ENCODE peak calls at places on chromosomes 1 and 21, in six cellular contexts. S is Peyer's patch, G is thoracic aorta, F is AG10803, A is epithelial cell of esophagus, K is cardiac muscle cell. T is an unnamed sample.

GRCh38 chr1:53685272-53686051 is 53.5 kb downstream of the GLIS1 start:
- DNase-seq in A (peak; percentile 42), S (no peak), K (no peak), F (no peak), G (no peak), T (no peak)

GRCh38 chr1:34970220-34970735 is 14.9 kb downstream of the TMEM35B start:
- DNase-seq in F (peak; percentile 25), A (no peak), K (no peak), G (no peak), S (no peak), T (no peak)

GRCh38 chr1:9269078-9269501 is 23.6 kb upstream of the SPSB1 start:
- DNase-seq in A (peak; percentile 46), F (no peak), K (no peak), G (no peak), S (no peak), T (no peak)

GRCh38 chr1:114956570-114956969 is 73.1 kb upstream of the TSHB start:
- DNase-seq in K (peak; percentile 37), A (peak; percentile 70), G (no peak), F (peak; percentile 5), S (no peak), T (peak; percentile 19)

GRCh38 chr1:109040627-109041613 is 982 bp downstream of the WDR47 start:
- DNase-seq in G (no peak), S (peak; percentile 31), K (peak; percentile 49), F (peak; percentile 8), A (peak; percentile 16), T (peak; percentile 33)

GRCh38 chr21:45310446-45310845 is 22.8 kb upstream of the POFUT2 start:
- DNase-seq in S (no peak), K (no peak), A (no peak), F (no peak), G (no peak), T (no peak)

GRCh38 chr21:34886554-34887385 is 162.3 kb downstream of the RUNX1 start:
- DNase-seq in A (peak; percentile 23), K (peak; percentile 43), S (no peak), G (no peak), F (peak; percentile 33), T (peak; percentile 39)

GRCh38 chr1:197435224-197435623 is 167.2 kb downstream of the CRB1 start:
- DNase-seq in G (no peak), K (no peak), F (no peak), S (no peak), A (no peak), T (no peak)

GRCh38 chr1:96764469-96764868 is 42.9 kb downstream of the PTBP2 start:
- DNase-seq in F (no peak), G (no peak), S (no peak), K (no peak), A (no peak), T (no peak)

GRCh38 chr1:176696109-176696508 is 233.1 kb downstream of the PAPPA2 start:
- DNase-seq in F (no peak), A (peak; percentile 85), K (peak; percentile 70), G (no peak), S (no peak), T (peak; percentile 17)

GRCh38 chr1:216815239-216815955 is 92.2 kb upstream of the ESRRG start:
- DNase-seq in G (no peak), A (peak; percentile 10), K (peak; percentile 41), F (peak; percentile 4), S (no peak), T (no peak)

GRCh38 chr1:85830837-85831236 is 122.6 kb upstream of the ZNHIT6 start:
- DNase-seq in F (no peak), S (no peak), G (no peak), A (no peak), K (no peak), T (no peak)

GRCh38 chr1:57889686-57890360 is 466.0 kb upstream of the DAB1 start:
- DNase-seq in F (peak; percentile 19), G (no peak), A (peak; percentile 21), S (no peak), K (no peak), T (no peak)

GRCh38 chr1:28579374-28579773 is 12.7 kb upstream of the RAB42 start:
- DNase-seq in F (no peak), K (no peak), S (no peak), A (no peak), G (no peak), T (no peak)

GRCh38 chr1:28578696-28579218 is 13.3 kb upstream of the RAB42 start:
- DNase-seq in G (no peak), A (no peak), S (no peak), K (no peak), F (no peak), T (no peak)

GRCh38 chr1:28582248-28582615 is 9.8 kb upstream of the RAB42 start:
- DNase-seq in A (peak; percentile 38), K (peak; percentile 22), F (peak; percentile 50), S (no peak), G (no peak), T (no peak)

GRCh38 chr1:28581531-28582247 is 10.4 kb upstream of the RAB42 start:
- DNase-seq in G (peak; percentile 87), A (peak; percentile 95), S (peak; percentile 96), K (peak; percentile 95), F (peak; percentile 95), T (peak; percentile 98)

DNA sequence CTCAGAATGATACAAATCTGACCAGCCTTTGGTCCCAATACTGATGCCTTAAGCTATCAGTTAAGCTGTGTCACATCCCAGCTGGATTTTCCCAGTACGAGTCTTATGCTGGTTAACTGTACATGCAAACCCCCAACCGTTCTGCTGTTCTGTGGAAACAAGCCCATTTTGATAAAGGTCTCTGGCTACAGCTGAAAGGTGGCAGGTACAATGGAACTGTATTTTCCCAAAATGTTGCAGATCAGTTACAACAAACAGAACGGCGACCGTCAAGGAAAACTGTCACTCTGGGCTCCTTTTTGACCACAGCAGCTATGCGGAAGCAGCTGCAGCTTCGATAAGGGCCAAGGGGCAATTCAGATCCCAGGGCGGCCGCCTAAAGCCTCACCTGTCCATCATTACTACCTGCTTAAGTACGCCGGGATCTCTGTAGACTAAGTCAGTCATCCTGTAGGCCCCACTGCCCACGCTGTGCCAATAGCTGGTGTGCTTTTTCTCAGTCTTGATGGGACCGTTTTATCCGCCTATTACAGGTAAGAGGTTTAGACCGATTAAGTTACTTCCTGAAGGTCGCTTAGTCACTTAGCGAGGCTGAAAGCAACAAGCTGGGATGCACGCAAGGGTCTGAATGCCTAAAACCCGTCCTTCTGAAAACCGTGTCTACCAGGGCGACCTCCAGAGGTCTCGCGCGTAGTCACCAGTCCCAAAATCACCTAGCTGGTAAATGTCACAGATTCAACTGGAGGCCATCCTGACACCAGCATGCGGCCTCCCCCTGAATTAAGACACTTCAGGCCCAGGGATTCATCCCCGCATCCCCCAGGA is 11.1 kb upstream of the RAB42 start:
- DNase-seq in S (peak; percentile 44), F (peak; percentile 49), A (peak; percentile 51), K (peak; percentile 58), G (no peak), T (peak; percentile 79)
- TF ChIP-seq CTCF in S (no peak), F (peak; percentile 27), A (peak; percentile 7), K (peak; percentile 11), G (no peak), T (peak; percentile 28)

GRCh38 chr1:167374014-167374413 is 144.3 kb downstream of the CD247 start:
- DNase-seq in G (no peak), A (no peak), K (no peak), S (no peak), F (no peak), T (no peak)
- TF ChIP-seq CTCF in G (no peak), A (no peak), K (no peak), S (no peak), F (no peak), T (no peak)

GRCh38 chr1:81007024-81007423 is 793.7 kb upstream of the ADGRL2 start:
- DNase-seq in K (no peak), G (no peak), S (no peak), A (peak; percentile 36), F (no peak), T (no peak)

GRCh38 chr1:81008298-81008697 is 792.4 kb upstream of the ADGRL2 start:
- DNase-seq in K (no peak), F (no peak), A (no peak), S (no peak), G (no peak), T (no peak)

DNA sequence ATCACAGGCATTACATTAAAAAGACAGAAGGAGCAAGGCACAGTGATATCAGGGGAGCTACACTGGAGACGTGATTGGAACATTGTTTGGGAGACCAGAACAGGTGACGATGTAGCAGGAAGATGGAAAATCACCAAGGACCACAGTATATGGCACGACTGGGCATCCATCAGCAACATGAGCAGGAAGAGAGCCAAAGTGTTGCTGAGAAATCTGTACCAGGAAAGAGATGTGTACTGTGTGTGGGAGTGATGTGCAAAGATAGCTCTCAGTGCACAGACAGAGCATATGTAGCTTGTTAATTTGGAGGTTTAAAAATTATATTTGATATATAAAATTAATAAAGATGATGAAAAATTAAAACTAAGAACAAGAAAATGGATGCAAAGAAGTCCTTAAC is 790.6 kb upstream of the ADGRL2 start:
- DNase-seq in G (no peak), S (no peak), A (no peak), K (no peak), F (no peak), T (no peak)
- TF ChIP-seq CTCF in G (no peak), S (no peak), A (no peak), K (no peak), F (no peak), T (no peak)

GRCh38 chr1:207824691-207825090 is 72.8 kb downstream of the CD46 start:
- DNase-seq in A (peak; percentile 48), K (no peak), G (no peak), F (no peak), S (no peak), T (peak; percentile 70)

GRCh38 chr1:207822602-207823451 is 71.0 kb downstream of the CD46 start:
- DNase-seq in S (peak; percentile 90), F (peak; percentile 71), A (peak; percentile 47), K (peak; percentile 36), G (peak; percentile 91), T (peak; percentile 97)

GRCh38 chr1:207825296-207825695 is 73.4 kb downstream of the CD46 start:
- DNase-seq in S (no peak), K (no peak), G (no peak), F (no peak), A (no peak), T (peak; percentile 17)

GRCh38 chr1:207823531-207823879 is 71.7 kb downstream of the CD46 start:
- DNase-seq in G (no peak), S (no peak), A (no peak), F (no peak), K (no peak), T (no peak)

DNA sequence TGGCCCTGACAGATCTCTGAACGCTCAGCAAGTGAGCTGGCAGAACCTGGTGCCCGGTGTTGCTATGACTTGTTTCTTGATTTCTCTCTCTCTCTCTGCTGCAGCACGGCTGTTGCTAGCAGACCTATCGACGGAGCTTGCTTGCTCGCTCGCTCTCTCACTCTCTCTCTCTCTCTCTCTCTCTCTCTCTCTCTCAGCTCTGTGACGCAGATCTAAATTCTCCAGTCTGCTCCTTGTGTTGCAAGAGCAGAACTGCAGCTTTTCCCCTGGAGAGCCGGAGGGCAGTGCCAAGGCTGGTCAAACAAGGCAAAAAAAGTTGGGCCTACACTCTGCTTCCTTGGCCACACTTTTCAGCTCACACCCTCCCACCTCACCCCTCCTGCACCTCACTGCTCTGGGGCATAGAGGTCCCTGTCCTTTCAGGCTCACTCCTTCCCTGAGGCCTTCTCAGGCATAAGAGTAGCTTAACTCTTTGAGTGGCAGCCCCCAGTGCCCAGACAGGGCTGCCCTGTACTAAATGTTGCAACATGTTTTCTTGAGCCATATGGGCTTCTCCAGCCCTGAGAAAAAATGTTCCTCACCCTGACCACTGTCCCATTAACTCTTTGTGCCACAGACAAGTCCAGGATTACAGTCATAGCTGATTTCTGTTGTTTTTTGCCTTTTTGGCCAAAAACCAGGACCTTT is 72.2 kb downstream of the CD46 start:
- DNase-seq in K (peak; percentile 87), G (peak; percentile 69), S (peak; percentile 76), F (peak; percentile 99), A (peak; percentile 98), T (peak; percentile 94)
- TF ChIP-seq CTCF in K (peak; percentile 64), G (peak; percentile 52), S (peak; percentile 96), F (peak; percentile 65), A (peak; percentile 69), T (peak; percentile 56)